ENCODE peak calls at places on chromosome 1, in six cellular contexts. One of them, this sample, is unnamed.
A peak's percentile ranks its signal among the peaks of the same experiment; 100 is the strongest.

GRCh38 chr1:38029725-38030511 is 16.7 kb downstream of the POU3F1 start:
- DNase-seq in neuronal stem cell: no peak
- DNase-seq in H1: peak; percentile 58
- DNase-seq in H9: peak; percentile 57
- DNase-seq in trophoblast cell: no peak
- DNase-seq in IMR-90: peak; percentile 62
- DNase-seq in this sample: peak; percentile 88

GRCh38 chr1:174912243-174912642 is 87.5 kb upstream of the CACYBP start:
- DNase-seq in neuronal stem cell: no peak
- DNase-seq in H1: no peak
- DNase-seq in H9: no peak
- DNase-seq in trophoblast cell: no peak
- DNase-seq in IMR-90: no peak
- DNase-seq in this sample: no peak

GRCh38 chr1:85224734-85225623 is 24.2 kb upstream of the SYDE2 start:
- DNase-seq in neuronal stem cell: no peak
- DNase-seq in H1: peak; percentile 60
- DNase-seq in H9: peak; percentile 82
- DNase-seq in trophoblast cell: peak; percentile 99
- DNase-seq in IMR-90: peak; percentile 48
- DNase-seq in this sample: peak; percentile 49

GRCh38 chr1:42319128-42319851 is 15.7 kb downstream of the FOXJ3 start:
- DNase-seq in neuronal stem cell: no peak
- DNase-seq in H1: no peak
- DNase-seq in H9: no peak
- DNase-seq in trophoblast cell: no peak
- DNase-seq in IMR-90: peak; percentile 77
- DNase-seq in this sample: peak; percentile 51

GRCh38 chr1:241336335-241336734 is 20.7 kb downstream of the RGS7 start:
- DNase-seq in neuronal stem cell: no peak
- DNase-seq in H1: no peak
- DNase-seq in H9: no peak
- DNase-seq in trophoblast cell: no peak
- DNase-seq in IMR-90: peak; percentile 35
- DNase-seq in this sample: no peak

GRCh38 chr1:17120962-17121837 is 1.9 kb upstream of the PADI2 start:
- DNase-seq in neuronal stem cell: no peak
- DNase-seq in H1: no peak
- DNase-seq in H9: no peak
- DNase-seq in trophoblast cell: no peak
- DNase-seq in IMR-90: peak; percentile 8
- DNase-seq in this sample: peak; percentile 25

GRCh38 chr1:9593492-9594465 is 5.1 kb downstream of the TMEM201 start:
- DNase-seq in neuronal stem cell: peak; percentile 93
- DNase-seq in H1: peak; percentile 71
- DNase-seq in H9: peak; percentile 93
- DNase-seq in trophoblast cell: peak; percentile 74
- DNase-seq in IMR-90: peak; percentile 69
- DNase-seq in this sample: peak; percentile 89

GRCh38 chr1:47438321-47439150 is 692 bp downstream of the FOXD2 start:
- DNase-seq in neuronal stem cell: no peak
- DNase-seq in H1: peak; percentile 73
- DNase-seq in H9: no peak
- DNase-seq in trophoblast cell: no peak
- DNase-seq in IMR-90: no peak
- DNase-seq in this sample: no peak

GRCh38 chr1:230352537-230352936 is 73.6 kb downstream of the PGBD5 start:
- DNase-seq in neuronal stem cell: no peak
- DNase-seq in H1: no peak
- DNase-seq in H9: no peak
- DNase-seq in trophoblast cell: no peak
- DNase-seq in IMR-90: no peak
- DNase-seq in this sample: no peak

GRCh38 chr1:16727190-16728111 is 12.9 kb upstream of the RNU1-4 start:
- DNase-seq in neuronal stem cell: no peak
- DNase-seq in H1: peak; percentile 79
- DNase-seq in H9: peak; percentile 68
- DNase-seq in trophoblast cell: peak; percentile 23
- DNase-seq in IMR-90: peak; percentile 64
- DNase-seq in this sample: peak; percentile 38

GRCh38 chr1:151001592-151001991 is 5.1 kb downstream of the MINDY1 start:
- DNase-seq in neuronal stem cell: no peak
- DNase-seq in H1: no peak
- DNase-seq in H9: no peak
- DNase-seq in trophoblast cell: no peak
- DNase-seq in IMR-90: no peak
- DNase-seq in this sample: no peak

DNA sequence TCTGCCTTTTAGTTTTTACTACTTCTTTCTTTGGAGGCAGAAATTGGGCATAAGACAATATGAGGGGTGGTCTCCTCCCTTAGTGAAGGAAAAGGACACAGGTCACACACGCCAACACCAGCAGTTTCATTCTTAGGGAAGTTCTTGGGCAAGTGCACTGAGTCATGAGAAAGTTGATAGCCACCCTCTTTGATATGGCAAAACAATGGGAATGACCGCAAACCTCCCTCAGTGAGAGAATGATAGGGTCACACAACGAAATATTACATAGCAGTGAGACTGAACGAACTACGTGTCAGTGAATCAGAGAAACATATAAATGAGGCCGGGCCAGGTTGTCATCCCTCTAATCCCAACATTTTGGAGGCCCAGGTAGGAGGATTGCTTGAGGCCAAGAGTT is 20.0 kb downstream of the IL6R start:
- DNase-seq in neuronal stem cell: no peak
- DNase-seq in H1: no peak
- DNase-seq in H9: no peak
- DNase-seq in trophoblast cell: no peak
- DNase-seq in IMR-90: no peak
- DNase-seq in this sample: no peak
- H3K9me3 ChIP-seq in neuronal stem cell: no peaks in the 10 kb centered on the region
- H3K9me3 ChIP-seq in H1: no peaks in the 10 kb centered on the region
- H3K9me3 ChIP-seq in H9: no peaks in the 10 kb centered on the region
- H3K9me3 ChIP-seq in trophoblast cell: peaks cover 4% of the 10 kb centered on the region
- H3K9me3 ChIP-seq in IMR-90: no peaks in the 10 kb centered on the region
- H3K9me3 ChIP-seq in this sample: no peaks in the 10 kb centered on the region

DNA sequence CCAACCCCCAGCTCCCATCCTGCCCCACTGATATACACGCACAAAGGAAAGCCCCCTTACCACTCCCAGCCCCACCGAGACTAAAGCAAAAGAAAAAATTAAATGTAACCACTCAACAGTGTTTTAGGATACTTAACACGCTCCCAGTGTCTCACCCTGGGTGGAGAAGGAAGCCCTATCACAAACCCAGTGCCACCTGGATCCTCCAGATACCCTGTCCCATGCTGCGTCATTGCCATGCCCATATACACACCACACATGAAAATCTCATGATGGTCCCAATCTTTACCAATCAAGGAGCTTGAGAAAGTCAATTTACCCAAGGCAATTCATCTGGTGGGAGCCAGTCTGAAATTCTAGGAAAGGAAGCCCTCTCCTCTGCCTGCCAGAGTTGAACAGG is 11.2 kb downstream of the KIAA1614 start:
- DNase-seq in neuronal stem cell: no peak
- DNase-seq in H1: no peak
- DNase-seq in H9: no peak
- DNase-seq in trophoblast cell: no peak
- DNase-seq in IMR-90: no peak
- DNase-seq in this sample: no peak
- H2AK5ac ChIP-seq in neuronal stem cell: peak overlapping the region; percentile 42
- H2AK5ac ChIP-seq in H1: peak overlapping the region; percentile 87
- H2AK5ac ChIP-seq in H9: peak overlapping the region; percentile 54
- H2AK5ac ChIP-seq in trophoblast cell: no peak overlapping the region
- H2AK5ac ChIP-seq in IMR-90: no peak overlapping the region
- H2AK5ac ChIP-seq in this sample: no peak overlapping the region

DNA sequence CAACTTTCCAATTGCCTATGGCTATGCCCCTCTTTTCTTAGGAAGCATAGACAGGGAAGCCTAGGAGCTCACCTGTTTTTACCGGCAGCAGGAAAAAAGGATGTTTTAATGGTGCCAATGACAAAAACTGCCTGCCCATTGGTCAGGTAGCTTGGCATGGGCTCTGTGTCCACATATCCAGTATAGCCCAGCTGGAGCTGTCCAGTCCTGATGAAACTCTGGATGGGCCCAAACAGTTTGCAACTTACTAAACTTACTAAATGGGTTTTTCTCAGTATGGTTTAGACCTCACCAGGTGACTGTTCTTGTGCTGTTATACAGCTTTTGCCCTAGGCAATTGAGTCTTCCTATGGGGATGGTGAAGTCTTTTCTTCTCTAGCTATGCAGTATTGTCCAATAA is 711.2 kb downstream of the AMY1C start:
- DNase-seq in neuronal stem cell: no peak
- DNase-seq in H1: no peak
- DNase-seq in H9: no peak
- DNase-seq in trophoblast cell: no peak
- DNase-seq in IMR-90: no peak
- DNase-seq in this sample: no peak
- H3K9me3 ChIP-seq in neuronal stem cell: no peaks in the 10 kb centered on the region
- H3K9me3 ChIP-seq in H1: peaks cover 10% of the 10 kb centered on the region
- H3K9me3 ChIP-seq in H9: no peaks in the 10 kb centered on the region
- H3K9me3 ChIP-seq in trophoblast cell: peaks cover 2% of the 10 kb centered on the region
- H3K9me3 ChIP-seq in IMR-90: peaks cover 21% of the 10 kb centered on the region
- H3K9me3 ChIP-seq in this sample: peaks cover 22% of the 10 kb centered on the region

DNA sequence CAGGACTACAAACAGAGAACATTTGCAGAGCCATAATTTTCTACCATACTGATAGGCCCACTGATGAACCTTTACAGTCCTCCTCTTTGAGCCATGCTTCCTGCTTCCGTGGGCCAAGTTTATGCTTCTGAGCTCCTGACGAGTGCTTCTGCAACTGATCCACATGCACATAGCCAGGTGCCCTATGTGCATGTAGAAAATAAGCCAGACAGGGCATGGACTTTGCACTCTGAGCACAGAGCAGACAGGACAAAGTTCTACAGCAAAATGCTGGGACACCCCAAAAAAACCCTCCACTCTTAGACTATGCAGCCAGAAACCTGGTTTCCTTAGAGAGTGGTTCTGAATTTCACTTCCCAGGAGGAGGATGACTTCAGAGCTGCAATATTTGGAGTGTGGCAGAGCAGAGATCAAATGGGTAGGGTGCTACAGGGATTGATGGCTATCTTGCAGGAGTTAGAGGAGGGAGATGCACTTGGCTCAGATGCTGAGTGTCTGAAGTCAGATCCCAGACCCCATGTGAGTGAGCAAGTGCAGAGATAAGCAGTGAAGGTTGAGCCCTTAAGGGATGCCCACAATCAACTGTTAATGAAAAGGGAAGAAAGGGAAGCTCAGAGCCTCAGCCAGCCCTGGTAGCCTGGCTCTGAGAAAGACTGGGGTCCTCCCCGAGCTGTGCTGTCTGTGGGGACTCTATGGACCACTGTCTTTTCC is 230.9 kb downstream of the DUSP10 start:
- DNase-seq in neuronal stem cell: no peak
- DNase-seq in H1: no peak
- DNase-seq in H9: no peak
- DNase-seq in trophoblast cell: no peak
- DNase-seq in IMR-90: no peak
- DNase-seq in this sample: no peak
- H2AK5ac ChIP-seq in neuronal stem cell: no peak overlapping the region
- H2AK5ac ChIP-seq in H1: no peak overlapping the region
- H2AK5ac ChIP-seq in H9: no peak overlapping the region
- H2AK5ac ChIP-seq in trophoblast cell: no peak overlapping the region
- H2AK5ac ChIP-seq in IMR-90: no peak overlapping the region
- H2AK5ac ChIP-seq in this sample: no peak overlapping the region